ENCODE peak calls at places on chromosomes 7 and 10, in four cellular contexts. U, N, W and H are unnamed samples.

GRCh38 chr10:24691113-24691512 is 32.6 kb downstream of the ARHGAP21 start:
- DNase-seq in N (no peak), U (no peak), W (no peak), H (no peak)

GRCh38 chr10:82497451-82497850 is 622.5 kb downstream of the NRG3 start:
- DNase-seq in U (no peak), W (no peak), N (no peak), H (peak; percentile 16)

GRCh38 chr10:3867454-3868273 is 82.7 kb upstream of the KLF6 start:
- DNase-seq in N (no peak), W (no peak), U (no peak), H (peak; percentile 31)

GRCh38 chr10:43049081-43049551 is 27.8 kb upstream of the RET start:
- DNase-seq in N (no peak), W (no peak), U (no peak), H (no peak)

GRCh38 chr10:47278720-47279119 is 21.3 kb upstream of the GDF10 start:
- DNase-seq in N (no peak), W (no peak), U (no peak), H (no peak)

GRCh38 chr10:6053816-6054581 is 8.2 kb downstream of the IL2RA start:
- DNase-seq in U (peak; percentile 74), N (no peak), W (peak; percentile 34), H (no peak)

GRCh38 chr10:23325132-23325531 is 19.5 kb downstream of the C10orf67 start:
- DNase-seq in W (no peak), U (no peak), N (no peak), H (no peak)

GRCh38 chr7:111727905-111728634 is 165.8 kb upstream of the IMMP2L start:
- DNase-seq in U (no peak), W (no peak), N (no peak), H (no peak)

GRCh38 chr10:19947203-19947602 is 131.0 kb downstream of the PLXDC2 start:
- DNase-seq in W (no peak), U (no peak), N (no peak), H (no peak)

GRCh38 chr10:78712147-78712546 is 356.6 kb upstream of the ZMIZ1 start:
- DNase-seq in U (no peak), N (no peak), W (peak; percentile 13), H (no peak)

GRCh38 chr10:131354380-131354779 is 42.9 kb upstream of the TCERG1L start:
- DNase-seq in U (peak; percentile 18), W (peak; percentile 20), N (no peak), H (no peak)

GRCh38 chr10:79336276-79336675 is 11.0 kb upstream of the PPIF start:
- DNase-seq in U (no peak), W (no peak), N (no peak), H (no peak)

GRCh38 chr7:24734306-24734705 is 23.0 kb downstream of the GSDME start:
- DNase-seq in N (no peak), W (no peak), U (no peak), H (no peak)

GRCh38 chr10:86263907-86264306 is 102.7 kb downstream of the GRID1 start:
- DNase-seq in U (no peak), N (no peak), W (no peak), H (no peak)

GRCh38 chr7:74226633-74227032 is 16.8 kb downstream of the LAT2 start:
- DNase-seq in U (no peak), W (peak; percentile 21), N (no peak), H (no peak)

GRCh38 chr10:21292763-21293517 is 232.5 kb downstream of the SKIDA1 start:
- DNase-seq in N (peak; percentile 95), U (peak; percentile 58), W (peak; percentile 83), H (peak; percentile 82)

GRCh38 chr7:117085769-117086463 is 132.6 kb downstream of the ST7 start:
- DNase-seq in U (no peak), W (no peak), N (no peak), H (no peak)

GRCh38 chr7:69172357-69173098 is 425.7 kb upstream of the AUTS2 start:
- DNase-seq in W (no peak), N (no peak), U (no peak), H (no peak)

GRCh38 chr7:18239212-18239611 is 211.6 kb upstream of the PRPS1L1 start:
- DNase-seq in U (no peak), N (no peak), W (no peak), H (no peak)

GRCh38 chr10:79929409-79929904 is 19.4 kb downstream of the SFTPD start:
- DNase-seq in N (peak; percentile 62), U (peak; percentile 90), W (peak; percentile 89), H (peak; percentile 65)

GRCh38 chr10:30996481-30996980 is 35.1 kb downstream of the ZNF438 start:
- DNase-seq in N (no peak), W (no peak), U (no peak), H (peak; percentile 30)

GRCh38 chr7:151761256-151761655 is 115.7 kb downstream of the PRKAG2 start:
- DNase-seq in N (no peak), W (no peak), U (peak; percentile 46), H (no peak)

GRCh38 chr7:151470656-151471180 is 30.8 kb upstream of the CRYGN start:
- DNase-seq in N (no peak), W (peak; percentile 67), U (no peak), H (no peak)

GRCh38 chr10:11392776-11393175 is 218.7 kb downstream of the USP6NL start:
- DNase-seq in N (no peak), W (no peak), U (no peak), H (no peak)

GRCh38 chr10:21525367-21526183 is at the start of gene SKIDA1:
- DNase-seq in N (no peak), W (peak; percentile 89), U (peak; percentile 89), H (peak; percentile 90)

GRCh38 chr7:134936893-134937520 is 49.3 kb upstream of the AGBL3 start:
- DNase-seq in W (no peak), N (no peak), U (no peak), H (no peak)

GRCh38 chr7:47418910-47419309 is 163.0 kb downstream of the TNS3 start:
- DNase-seq in U (no peak), N (no peak), W (no peak), H (no peak)

GRCh38 chr10:22218448-22218847 is 633 bp upstream of the EBLN1 start:
- DNase-seq in U (no peak), N (peak; percentile 2), W (no peak), H (no peak)

GRCh38 chr7:23234569-23235296 is 11.8 kb upstream of the GPNMB start:
- DNase-seq in W (no peak), N (no peak), U (no peak), H (no peak)

GRCh38 chr10:129833988-129834387 is 130.1 kb downstream of the EBF3 start:
- DNase-seq in W (no peak), U (no peak), N (no peak), H (no peak)

GRCh38 chr10:126972622-126973414 is 67.6 kb downstream of the DOCK1 start:
- DNase-seq in W (no peak), U (peak; percentile 38), N (no peak), H (peak; percentile 88)

GRCh38 chr10:13162013-13162364 is 631 bp downstream of the MCM10 start:
- DNase-seq in U (no peak), W (no peak), N (no peak), H (peak; percentile 15)

GRCh38 chr10:13158401-13158800 is 3.0 kb upstream of the MCM10 start:
- DNase-seq in N (no peak), U (peak; percentile 31), W (no peak), H (no peak)

GRCh38 chr10:13160934-13161266 is 458 bp upstream of the MCM10 start:
- DNase-seq in N (no peak), U (no peak), W (no peak), H (no peak)

GRCh38 chr10:13163859-13164258 is 2.5 kb downstream of the MCM10 start:
- DNase-seq in U (no peak), W (no peak), N (no peak), H (no peak)

DNA sequence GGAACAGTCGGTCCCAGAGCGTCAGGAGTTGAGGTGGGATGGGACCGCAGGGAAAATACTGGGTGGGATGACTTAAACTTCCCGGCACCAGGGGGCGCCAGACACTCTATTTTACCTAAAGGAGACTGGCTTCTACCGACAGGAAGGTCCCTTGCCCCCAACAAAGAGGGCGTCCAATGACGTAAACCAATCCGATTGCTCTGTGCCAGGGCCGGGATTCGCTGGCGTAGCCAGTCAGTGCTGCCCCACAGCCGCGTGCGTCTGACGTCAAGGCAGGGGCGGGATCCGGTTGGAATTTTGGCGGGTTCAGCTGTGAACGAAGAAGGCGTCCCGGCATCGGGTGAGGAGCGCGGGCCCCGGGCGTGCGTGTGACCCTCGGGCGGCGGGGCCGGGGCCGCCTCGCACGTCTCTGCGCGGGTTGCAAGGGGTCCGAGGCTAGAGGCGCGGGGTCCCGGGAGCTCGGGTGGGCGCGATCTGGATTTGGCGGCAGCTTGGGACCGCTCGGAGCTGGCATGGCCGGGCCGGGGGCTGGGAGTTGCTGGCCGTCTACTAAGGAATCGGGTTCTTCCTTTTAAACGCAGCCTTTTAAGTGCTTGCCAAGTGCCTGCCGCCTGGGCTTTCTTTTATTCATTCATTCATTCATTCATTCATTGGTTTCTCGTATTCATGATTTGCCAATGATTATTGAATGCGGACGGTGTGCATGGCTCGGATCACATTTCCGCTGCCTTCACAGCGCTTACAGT is at the start of gene MCM10:
- DNase-seq in W (peak; percentile 99), N (peak; percentile 99), U (peak; percentile 99), H (peak; percentile 99)
- TF ChIP-seq POLR2A in W (no peak), N (peak; percentile 24), U (no peak), H (peak; percentile 49)

DNA sequence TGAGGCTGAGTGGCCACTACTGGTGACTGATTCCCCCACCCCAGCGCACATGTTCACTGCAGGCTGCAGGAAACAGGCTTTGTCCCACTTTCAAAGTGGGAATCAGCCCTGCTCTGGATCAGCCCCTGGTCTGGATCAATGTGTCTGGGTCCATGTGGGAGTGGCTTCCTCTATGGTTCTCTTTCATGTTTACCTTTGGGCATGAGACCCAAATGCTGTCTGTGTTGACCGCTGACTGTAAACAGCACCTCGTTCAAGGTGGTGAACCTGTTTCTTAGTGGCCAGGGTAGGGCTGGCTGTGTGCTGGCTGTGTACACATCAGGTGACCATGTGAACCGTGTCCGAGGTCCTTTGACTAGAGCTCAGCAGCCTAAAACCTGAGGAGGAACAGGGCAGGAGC is 121.8 kb downstream of the CAMK1D start:
- DNase-seq in U (peak; percentile 70), N (no peak), W (no peak), H (no peak)
- TF ChIP-seq POLR2A in U (no peak), N (no peak), W (no peak), H (no peak)

GRCh38 chr10:13099666-13100348 is at the start of gene OPTN:
- DNase-seq in W (peak; percentile 86), N (peak; percentile 64), U (peak; percentile 81), H (peak; percentile 88)
- TF ChIP-seq POLR2A in W (peak; percentile 61), N (no peak), U (peak; percentile 72), H (peak; percentile 56)

DNA sequence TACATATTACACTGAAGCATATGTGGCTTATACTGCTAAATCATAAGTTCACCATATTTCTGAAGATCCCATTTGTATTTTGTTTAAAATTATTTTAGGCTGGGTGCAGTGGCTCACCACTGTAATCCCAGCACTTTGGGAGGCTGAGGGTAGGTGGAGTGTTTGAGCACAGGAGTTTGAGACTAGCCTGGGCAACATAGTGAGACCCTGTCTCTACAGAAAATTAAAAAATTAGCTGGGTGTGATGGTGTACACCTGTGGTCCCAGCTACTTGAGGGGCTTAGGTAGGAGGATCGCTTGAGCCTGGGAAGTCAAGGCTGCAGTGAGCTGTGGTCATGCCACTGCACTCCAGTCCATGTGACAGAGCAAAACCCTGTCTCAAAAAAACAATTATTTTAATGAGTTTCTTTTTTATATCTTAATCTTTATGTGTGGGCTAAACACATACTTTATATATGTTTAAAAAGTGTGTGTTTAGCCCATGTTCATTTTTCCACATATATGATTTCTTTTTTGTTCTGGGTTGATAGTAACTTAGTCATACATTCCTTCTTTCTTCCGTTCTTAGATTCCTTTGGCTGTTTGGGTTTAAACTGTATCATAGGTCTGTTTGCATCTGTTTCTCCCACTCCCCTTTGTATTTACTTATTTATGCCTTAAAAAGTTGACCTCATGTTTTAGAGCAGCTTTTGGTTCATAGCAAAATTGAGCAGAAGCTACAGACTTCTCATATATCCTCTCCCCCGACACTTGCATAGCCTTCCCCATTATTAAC is 33.5 kb downstream of the RSBN1L start:
- DNase-seq in N (no peak), W (no peak), U (no peak), H (no peak)
- TF ChIP-seq POLR2A in N (no peak), W (no peak), U (no peak), H (no peak)